ENCODE peak calls at places on chromosomes 6 and 20, in four cellular contexts. One of them, this sample, is unnamed.
A peak's percentile ranks its signal among the peaks of the same experiment; 100 is the strongest.

GRCh38 chr6:93139408-93140081 is 279.8 kb downstream of the EPHA7 start:
- DNase-seq in K562: no peak
- DNase-seq in HepG2: no peak
- DNase-seq in GM12878: no peak
- DNase-seq in this sample: no peak

GRCh38 chr6:167565884-167566491 is 241.1 kb downstream of the TTLL2 start:
- DNase-seq in HepG2: peak; percentile 27
- DNase-seq in GM12878: no peak
- DNase-seq in K562: peak; percentile 32
- DNase-seq in this sample: no peak

GRCh38 chr6:25309886-25310285 is 30.7 kb downstream of the CARMIL1 start:
- DNase-seq in HepG2: no peak
- DNase-seq in GM12878: no peak
- DNase-seq in K562: no peak
- DNase-seq in this sample: no peak

GRCh38 chr20:58634818-58635665 is 16.0 kb upstream of the STX16 start:
- DNase-seq in HepG2: no peak
- DNase-seq in GM12878: no peak
- DNase-seq in K562: peak; percentile 56
- DNase-seq in this sample: no peak

GRCh38 chr6:125816828-125817280 is 26.1 kb downstream of the NCOA7 start:
- DNase-seq in GM12878: no peak
- DNase-seq in HepG2: no peak
- DNase-seq in K562: no peak
- DNase-seq in this sample: no peak

GRCh38 chr20:47502271-47502730 is 614 bp downstream of the NCOA3 start:
- DNase-seq in K562: peak; percentile 44
- DNase-seq in HepG2: no peak
- DNase-seq in GM12878: no peak
- DNase-seq in this sample: peak; percentile 20

GRCh38 chr20:32052090-32052791 is at the start of gene HCK:
- DNase-seq in GM12878: no peak
- DNase-seq in K562: no peak
- DNase-seq in HepG2: no peak
- DNase-seq in this sample: no peak

GRCh38 chr6:106476326-106477105 is 116.0 kb downstream of the CRYBG1 start:
- DNase-seq in GM12878: no peak
- DNase-seq in HepG2: no peak
- DNase-seq in K562: no peak
- DNase-seq in this sample: no peak

GRCh38 chr6:89412071-89413005 is at the start of gene RRAGD:
- DNase-seq in K562: peak; percentile 9
- DNase-seq in GM12878: no peak
- DNase-seq in HepG2: no peak
- DNase-seq in this sample: peak; percentile 50

GRCh38 chr6:51720327-51720726 is 367.1 kb downstream of the PKHD1 start:
- DNase-seq in GM12878: no peak
- DNase-seq in HepG2: no peak
- DNase-seq in K562: no peak
- DNase-seq in this sample: no peak

GRCh38 chr6:157107571-157107914 is 215.8 kb downstream of the TMEM242 start:
- DNase-seq in HepG2: no peak
- DNase-seq in GM12878: no peak
- DNase-seq in K562: no peak
- DNase-seq in this sample: no peak

GRCh38 chr6:16420715-16421461 is 182.5 kb downstream of the GMPR start:
- DNase-seq in K562: no peak
- DNase-seq in GM12878: peak; percentile 97
- DNase-seq in HepG2: no peak
- DNase-seq in this sample: no peak
- TF ChIP-seq NR2C2 in K562: no peak
- TF ChIP-seq NR2C2 in GM12878: no peak
- TF ChIP-seq NR2C2 in HepG2: no peak
- TF ChIP-seq NR2C2 in this sample: no peak

DNA sequence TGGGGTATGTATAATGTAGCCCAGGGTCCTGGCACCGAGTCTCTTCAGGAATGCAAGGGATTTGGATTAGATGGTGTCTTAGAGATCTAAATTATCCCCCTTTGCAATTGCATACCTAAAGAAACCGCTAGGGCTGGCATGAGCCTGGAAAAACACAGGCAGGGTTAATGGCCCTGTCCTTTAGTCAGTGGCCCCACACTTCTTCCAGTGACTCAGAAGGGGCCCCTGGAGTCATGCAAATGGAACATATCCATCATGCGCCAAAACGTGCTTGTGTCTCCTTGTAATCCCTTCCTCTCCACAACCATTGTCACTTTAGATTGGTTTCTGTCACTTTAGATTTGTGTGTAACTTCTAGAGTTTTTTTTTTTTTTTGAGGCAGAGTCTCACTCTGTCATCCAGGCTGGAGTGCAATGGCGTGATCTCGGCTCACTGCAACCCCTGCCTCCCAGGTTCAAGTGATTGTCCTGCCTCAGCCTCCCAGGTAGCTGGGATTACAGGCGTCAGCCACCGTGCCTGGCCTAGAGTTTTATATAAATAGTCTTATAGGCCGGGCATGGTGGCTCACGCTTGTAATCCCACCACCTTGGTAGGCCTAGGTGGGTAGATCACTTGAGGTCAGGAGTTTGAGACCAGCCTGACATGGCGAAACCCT is 8.7 kb upstream of the MYBL2 start:
- DNase-seq in HepG2: peak; percentile 79
- DNase-seq in GM12878: no peak
- DNase-seq in K562: peak; percentile 69
- DNase-seq in this sample: no peak
- TF ChIP-seq ESRRA in HepG2: no peak
- TF ChIP-seq ESRRA in GM12878: no peak
- TF ChIP-seq ESRRA in K562: no peak
- TF ChIP-seq ESRRA in this sample: no peak

GRCh38 chr20:41457173-41457857 is 90.7 kb upstream of the EMILIN3 start:
- DNase-seq in GM12878: no peak
- DNase-seq in K562: no peak
- DNase-seq in HepG2: no peak
- DNase-seq in this sample: no peak
- TF ChIP-seq NR2C2 in GM12878: no peak
- TF ChIP-seq NR2C2 in K562: no peak
- TF ChIP-seq NR2C2 in HepG2: no peak
- TF ChIP-seq NR2C2 in this sample: no peak

DNA sequence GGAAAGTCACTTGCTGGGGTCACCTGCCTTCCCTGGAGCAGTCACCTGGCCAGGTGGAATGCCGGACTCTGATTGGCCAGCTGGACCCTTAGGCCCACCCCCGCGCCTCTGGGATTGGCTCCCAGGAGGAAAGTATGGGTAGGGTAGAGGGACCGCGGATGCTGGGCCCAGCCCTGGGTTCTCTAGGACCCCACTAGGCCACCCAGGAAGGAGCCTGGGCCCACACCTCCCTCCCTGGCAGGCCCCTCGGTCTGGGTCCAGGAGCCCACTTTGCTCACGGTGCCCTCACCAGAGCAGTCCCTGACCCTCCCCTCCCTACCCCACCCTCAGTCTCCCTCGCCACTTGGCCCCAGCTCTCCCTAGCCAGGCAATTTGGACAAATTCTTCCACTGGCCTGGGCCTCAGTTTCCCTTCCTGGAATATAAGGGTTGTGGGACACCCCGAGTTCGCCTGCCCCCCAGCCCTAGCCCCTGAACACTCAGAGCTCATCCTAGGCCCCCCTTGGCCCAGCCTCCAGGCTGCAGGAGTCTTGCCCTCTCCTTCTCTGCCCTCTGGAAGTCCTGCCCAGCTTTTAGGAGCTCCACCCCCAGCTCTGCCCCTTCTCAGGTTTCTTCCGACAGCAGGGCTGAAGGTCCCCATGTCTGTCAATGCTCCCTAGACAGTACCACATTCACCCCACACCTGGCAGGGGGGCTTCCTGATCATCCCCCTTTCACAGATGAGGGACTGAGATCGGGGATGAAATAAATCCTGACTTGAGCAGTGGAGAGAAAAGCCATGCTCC is 299.6 kb downstream of the TAF4 start:
- DNase-seq in K562: no peak
- DNase-seq in HepG2: no peak
- DNase-seq in GM12878: no peak
- DNase-seq in this sample: peak; percentile 63
- TF ChIP-seq ESRRA in K562: no peak
- TF ChIP-seq ESRRA in HepG2: no peak
- TF ChIP-seq ESRRA in GM12878: no peak
- TF ChIP-seq ESRRA in this sample: no peak

GRCh38 chr6:153442096-153442495 is 311.0 kb upstream of the RGS17 start:
- DNase-seq in GM12878: no peak
- DNase-seq in HepG2: no peak
- DNase-seq in K562: no peak
- DNase-seq in this sample: no peak

GRCh38 chr6:153435787-153436186 is 304.7 kb upstream of the RGS17 start:
- DNase-seq in GM12878: no peak
- DNase-seq in HepG2: no peak
- DNase-seq in K562: no peak
- DNase-seq in this sample: no peak

GRCh38 chr6:153437193-153437592 is 306.1 kb upstream of the RGS17 start:
- DNase-seq in GM12878: no peak
- DNase-seq in HepG2: no peak
- DNase-seq in K562: no peak
- DNase-seq in this sample: no peak

GRCh38 chr6:153436346-153436745 is 305.3 kb upstream of the RGS17 start:
- DNase-seq in K562: no peak
- DNase-seq in GM12878: no peak
- DNase-seq in HepG2: no peak
- DNase-seq in this sample: peak; percentile 15
- TF ChIP-seq NR2C2 in K562: no peak
- TF ChIP-seq NR2C2 in GM12878: no peak
- TF ChIP-seq NR2C2 in HepG2: no peak
- TF ChIP-seq NR2C2 in this sample: no peak